ENCODE peak calls at places on chromosomes 1 and 21, in seven cellular contexts. E is IMR-90, M is pancreas, H is psoas muscle, X is sigmoid colon, Q is small intestine, L is fibroblast of lung. G is an unnamed sample.
A peak's percentile ranks its signal among the peaks of the same experiment; 100 is the strongest.

GRCh38 chr1:32250893-32251716 is at the start of gene LCK:
- DNase-seq in E (no peak), H (no peak), X (no peak), L (no peak), M (no peak), Q (no peak), G (no peak)

GRCh38 chr1:26701995-26702679 is 6.3 kb downstream of the ARID1A start:
- DNase-seq in M (no peak), X (no peak), Q (no peak), E (no peak), H (no peak), L (no peak), G (no peak)

GRCh38 chr1:61481313-61481712 is 243.6 kb downstream of the TM2D1 start:
- DNase-seq in L (no peak), Q (no peak), M (no peak), X (no peak), E (no peak), H (no peak), G (no peak)

GRCh38 chr1:53641481-53642214 is 97.3 kb downstream of the GLIS1 start:
- DNase-seq in H (no peak), E (no peak), L (no peak), X (peak; percentile 36), M (no peak), Q (no peak), G (no peak)

GRCh38 chr1:179709841-179710329 is 33.2 kb upstream of the FAM163A start:
- DNase-seq in M (no peak), L (peak; percentile 23), Q (peak; percentile 15), X (no peak), H (no peak), E (peak; percentile 72), G (no peak)

GRCh38 chr1:21937372-21938121 is 437 bp upstream of the HSPG2 start:
- DNase-seq in X (peak; percentile 94), Q (peak; percentile 69), M (peak; percentile 93), L (peak; percentile 81), H (peak; percentile 88), E (peak; percentile 78), G (peak; percentile 81)

GRCh38 chr1:167482184-167482583 is 36.1 kb downstream of the CD247 start:
- DNase-seq in E (no peak), Q (no peak), M (no peak), L (no peak), H (no peak), X (peak; percentile 44), G (no peak)

GRCh38 chr1:7046314-7046713 is 261.1 kb downstream of the CAMTA1 start:
- DNase-seq in Q (peak; percentile 5), M (no peak), H (no peak), L (peak; percentile 92), X (no peak), E (peak; percentile 77), G (no peak)

GRCh38 chr1:9135145-9135836 is 6.4 kb upstream of the GPR157 start:
- DNase-seq in X (no peak), H (no peak), Q (no peak), L (no peak), M (peak; percentile 11), E (no peak), G (no peak)

GRCh38 chr21:44477712-44478111 is 22.4 kb downstream of the LRRC3 start:
- DNase-seq in L (no peak), E (no peak), X (peak; percentile 17), M (no peak), Q (no peak), H (no peak), G (no peak)

GRCh38 chr1:7525664-7526063 is 245.4 kb upstream of the VAMP3 start:
- DNase-seq in X (no peak), Q (no peak), E (no peak), M (no peak), H (no peak), L (no peak), G (no peak)

GRCh38 chr1:85681087-85681486 is 27.1 kb downstream of the ZNHIT6 start:
- DNase-seq in H (no peak), L (peak; percentile 73), Q (peak; percentile 17), E (peak; percentile 68), M (no peak), X (no peak), G (no peak)

GRCh38 chr1:147171399-147172167 is 687 bp downstream of the PRKAB2 start:
- DNase-seq in Q (peak; percentile 27), L (no peak), E (no peak), X (no peak), M (no peak), H (no peak), G (peak; percentile 58)

GRCh38 chr1:55443175-55443933 is 228.2 kb upstream of the USP24 start:
- DNase-seq in Q (peak; percentile 7), X (peak; percentile 96), E (peak; percentile 100), L (peak; percentile 98), M (peak; percentile 44), H (peak; percentile 87), G (no peak)

GRCh38 chr1:63856924-63857323 is 83.1 kb downstream of the ROR1 start:
- DNase-seq in X (no peak), Q (no peak), L (no peak), H (no peak), M (no peak), E (no peak), G (no peak)

GRCh38 chr1:23444104-23444533 is 19.6 kb upstream of the TCEA3 start:
- DNase-seq in M (no peak), E (peak; percentile 72), H (peak; percentile 75), X (peak; percentile 95), Q (no peak), L (peak; percentile 66), G (no peak)

GRCh38 chr21:28256420-28256831 is 736.3 kb downstream of the LTN1 start:
- DNase-seq in Q (peak; percentile 82), M (no peak), X (no peak), H (no peak), E (peak; percentile 42), L (peak; percentile 64), G (no peak)

DNA sequence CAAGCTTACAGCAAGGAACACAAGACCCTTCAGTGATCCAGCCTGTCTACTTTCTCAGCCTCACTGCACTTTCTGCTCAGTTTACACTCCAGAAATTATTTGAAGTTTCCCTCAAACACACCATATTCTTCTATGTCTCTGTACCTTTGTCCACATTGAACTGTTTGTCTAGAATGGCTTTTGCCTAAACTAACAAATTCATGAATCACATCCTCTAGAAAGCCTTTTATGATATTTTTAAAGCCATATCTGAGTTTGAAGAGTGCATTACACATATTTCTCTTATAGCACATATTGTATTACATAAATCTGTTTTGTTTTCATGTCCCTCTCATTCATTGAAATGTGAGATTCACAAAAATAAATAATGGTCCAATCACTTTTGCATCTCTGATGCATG is 446.0 kb upstream of the ZRANB2 start:
- DNase-seq in L (no peak), Q (no peak), M (no peak), H (no peak), X (no peak), E (no peak), G (no peak)
- H3K27ac ChIP-seq in L (no peak overlapping the region), Q (no peak overlapping the region), M (no peak overlapping the region), H (no peak overlapping the region), X (no peak overlapping the region), E (no peak overlapping the region), G (no peak overlapping the region)

DNA sequence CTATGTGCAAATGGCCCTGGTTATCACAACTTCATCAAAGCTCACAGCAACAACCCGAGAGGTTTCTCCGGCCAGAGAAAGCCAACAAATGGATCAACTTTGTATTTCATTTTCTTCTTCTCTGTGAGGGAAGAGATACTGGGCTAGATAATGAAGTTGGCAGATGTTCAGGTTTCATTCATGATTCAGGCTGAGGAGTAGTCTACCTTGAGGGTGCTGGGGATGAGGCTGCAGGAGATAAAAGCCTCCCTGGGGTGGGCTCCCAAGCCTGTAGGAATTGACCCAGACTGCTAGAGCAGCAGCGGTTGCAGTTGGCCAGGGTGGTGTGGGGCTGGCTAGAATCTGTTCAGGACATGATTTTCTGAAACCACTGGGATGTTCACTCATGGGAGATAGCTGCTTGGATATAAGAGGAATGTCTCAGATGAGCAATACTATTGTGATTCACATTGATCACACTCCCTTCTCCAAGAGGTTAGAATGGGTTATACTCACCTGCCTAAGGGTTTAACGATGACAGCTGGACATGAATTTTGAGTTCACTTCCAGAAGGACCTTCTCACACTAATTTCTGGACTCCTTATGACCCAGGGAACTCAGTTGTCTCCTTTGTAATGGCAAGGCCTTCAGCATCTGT is 64.0 kb downstream of the SYT6 start:
- DNase-seq in E (no peak), Q (no peak), M (no peak), L (no peak), X (no peak), H (no peak), G (no peak)
- H3K27me3 ChIP-seq in E (peaks cover 42% of the 10 kb centered on the region), Q (no peaks in the 10 kb centered on the region), M (no peaks in the 10 kb centered on the region), L (peaks cover 17% of the 10 kb centered on the region), X (no peaks in the 10 kb centered on the region), H (no peaks in the 10 kb centered on the region), G (no peaks in the 10 kb centered on the region)

DNA sequence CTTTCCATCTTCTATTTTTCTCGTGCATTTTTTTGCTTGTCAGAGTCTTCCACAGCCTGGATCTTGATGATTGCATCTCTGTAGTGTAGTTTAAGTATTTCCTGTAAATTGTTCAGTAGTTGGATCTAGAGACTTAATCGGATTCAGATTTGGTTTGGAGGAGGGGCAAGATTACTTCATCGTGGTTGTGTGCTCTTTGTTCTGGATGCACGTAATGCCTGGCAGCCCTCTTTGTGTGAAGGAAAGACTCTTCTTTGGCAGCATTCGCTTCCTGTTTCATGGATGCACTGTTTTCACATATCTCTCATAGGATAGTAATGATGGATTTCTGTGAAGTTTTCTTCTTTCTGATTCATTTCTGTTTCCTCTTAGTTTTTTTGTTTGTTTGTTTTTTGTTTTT is 14.2 kb downstream of the SEMA4A start:
- DNase-seq in X (no peak), M (no peak), E (no peak), L (peak; percentile 44), Q (no peak), H (no peak), G (no peak)
- H3K27ac ChIP-seq in X (no peak overlapping the region), M (no peak overlapping the region), E (no peak overlapping the region), L (no peak overlapping the region), Q (no peak overlapping the region), H (no peak overlapping the region), G (no peak overlapping the region)

GRCh38 chr1:19665456-19666138 is 922 bp downstream of the HTR6 start:
- DNase-seq in X (no peak), M (no peak), E (no peak), Q (no peak), L (no peak), H (no peak), G (no peak)
- H3K27me3 ChIP-seq in X (peaks cover 34% of the 10 kb centered on the region), M (no peaks in the 10 kb centered on the region), E (peaks cover 64% of the 10 kb centered on the region), Q (peaks cover 14% of the 10 kb centered on the region), L (peaks cover 45% of the 10 kb centered on the region), H (peaks cover 62% of the 10 kb centered on the region), G (peaks cover 11% of the 10 kb centered on the region)

G was measured in dorsolateral prefrontal cortex.